ENCODE peak calls at places on chromosomes 7 and 10, in nine cellular contexts. Y is Peyer's patch; Z is thoracic aorta; Q is CD8-positive, alpha-beta memory T cell; T is tibial nerve; U is HCT116; S is Caco-2; X is osteoblast; M is neural progenitor cell. D is an unnamed sample.
A peak's percentile ranks its signal among the peaks of the same experiment; 100 is the strongest.

GRCh38 chr7:127786184-127786583 is 134.2 kb downstream of the SND1 start:
- DNase-seq in Y (no peak), Z (no peak), Q (no peak), T (no peak), U (no peak), S (no peak), X (peak; percentile 75), M (no peak), D (no peak)

GRCh38 chr10:73888514-73888913 is 14.2 kb upstream of the CAMK2G start:
- DNase-seq in Y (no peak), Z (no peak), Q (no peak), T (no peak), U (no peak), S (no peak), X (peak; percentile 69), M (no peak), D (no peak)

GRCh38 chr7:50687096-50687495 is 95.6 kb downstream of the GRB10 start:
- DNase-seq in Y (no peak), Z (no peak), Q (no peak), T (no peak), U (no peak), S (no peak), X (no peak), M (no peak), D (no peak)

GRCh38 chr7:149869867-149870266 is 3.9 kb upstream of the ATP6V0E2 start:
- DNase-seq in Y (peak; percentile 47), Z (no peak), Q (peak; percentile 64), T (no peak), U (no peak), S (no peak), X (peak; percentile 66), M (no peak), D (no peak)

GRCh38 chr10:60950312-60950711 is 6.3 kb upstream of the RHOBTB1 start:
- DNase-seq in Y (no peak), Z (no peak), Q (no peak), T (no peak), U (no peak), S (no peak), X (no peak), M (no peak), D (no peak)

GRCh38 chr7:112174192-112174591 is 32.0 kb downstream of the DOCK4 start:
- DNase-seq in Y (no peak), Z (no peak), Q (no peak), T (no peak), U (no peak), S (no peak), X (no peak), M (no peak), D (no peak)

GRCh38 chr10:76125900-76126299 is 694.5 kb downstream of the LRMDA start:
- DNase-seq in Y (no peak), Z (no peak), Q (no peak), T (no peak), U (no peak), S (no peak), X (no peak), M (no peak), D (no peak)

GRCh38 chr10:94591461-94592205 is 46.0 kb downstream of the HELLS start:
- DNase-seq in Y (no peak), Z (no peak), Q (no peak), T (no peak), U (no peak), S (no peak), X (no peak), M (no peak), D (no peak)

GRCh38 chr10:115918812-115919211 is 354.2 kb downstream of the GFRA1 start:
- DNase-seq in Y (no peak), Z (no peak), Q (no peak), T (no peak), U (no peak), S (no peak), X (peak; percentile 85), M (no peak), D (no peak)

GRCh38 chr7:600149-600814 is 80.6 kb upstream of the PDGFA start:
- DNase-seq in Y (no peak), Z (no peak), Q (peak; percentile 45), T (no peak), U (no peak), S (no peak), X (no peak), M (no peak), D (no peak)
- H3K4me3 ChIP-seq in Y (no peak overlapping the region), Z (peak overlapping the region; percentile 59), Q (no peak overlapping the region), T (no peak overlapping the region), U (no peak overlapping the region), S (no peak overlapping the region), X (no peak overlapping the region), M (no peak overlapping the region), D (no peak overlapping the region)

GRCh38 chr7:107622937-107623336 is 37.7 kb upstream of the SLC26A4 start:
- DNase-seq in Y (no peak), Z (no peak), Q (no peak), T (no peak), U (no peak), S (no peak), X (no peak), M (no peak), D (no peak)
- H3K36me3 ChIP-seq in Y (no peaks in the 10 kb centered on the region), Z (peaks cover 5% of the 10 kb centered on the region), Q (no peaks in the 10 kb centered on the region), T (no peaks in the 10 kb centered on the region), U (no peaks in the 10 kb centered on the region), S (no peaks in the 10 kb centered on the region), X (peaks cover 5% of the 10 kb centered on the region), M (no peaks in the 10 kb centered on the region), D (no peaks in the 10 kb centered on the region)

GRCh38 chr10:49649294-49649693 is 30.2 kb upstream of the C10orf53 start:
- DNase-seq in Y (no peak), Z (no peak), Q (no peak), T (no peak), U (no peak), S (no peak), X (no peak), M (peak; percentile 28), D (peak; percentile 79)
- H3K27me3 ChIP-seq in Y (no peaks in the 10 kb centered on the region), Z (peaks cover 3% of the 10 kb centered on the region), Q (no peaks in the 10 kb centered on the region), T (no peaks in the 10 kb centered on the region), U (peaks cover 5% of the 10 kb centered on the region), S (no peaks in the 10 kb centered on the region), X (peaks cover 15% of the 10 kb centered on the region), M (peaks cover 7% of the 10 kb centered on the region), D (peaks cover 2% of the 10 kb centered on the region)

GRCh38 chr10:77780180-77780579 is 142.6 kb upstream of the KCNMA1 start:
- DNase-seq in Y (no peak), Z (no peak), Q (no peak), T (no peak), U (no peak), S (no peak), X (no peak), M (no peak), D (peak; percentile 8)

GRCh38 chr10:77776487-77776886 is 138.9 kb upstream of the KCNMA1 start:
- DNase-seq in Y (no peak), Z (no peak), Q (no peak), T (no peak), U (no peak), S (no peak), X (peak; percentile 55), M (no peak), D (no peak)

GRCh38 chr10:77782328-77783061 is 144.1 kb downstream of the DLG5 start:
- DNase-seq in Y (no peak), Z (no peak), Q (no peak), T (no peak), U (no peak), S (no peak), X (no peak), M (no peak), D (no peak)

GRCh38 chr10:77784856-77785255 is 141.7 kb downstream of the DLG5 start:
- DNase-seq in Y (no peak), Z (no peak), Q (no peak), T (no peak), U (no peak), S (no peak), X (peak; percentile 97), M (no peak), D (no peak)

GRCh38 chr10:77781451-77782327 is 144.1 kb upstream of the KCNMA1 start:
- DNase-seq in Y (no peak), Z (no peak), Q (no peak), T (no peak), U (no peak), S (no peak), X (no peak), M (no peak), D (no peak)
- H3K4me3 ChIP-seq in Y (no peak overlapping the region), Z (no peak overlapping the region), Q (no peak overlapping the region), T (no peak overlapping the region), U (no peak overlapping the region), S (no peak overlapping the region), X (no peak overlapping the region), M (no peak overlapping the region), D (no peak overlapping the region)

GRCh38 chr10:130175074-130175473 is 38.9 kb downstream of the GLRX3 start:
- DNase-seq in Y (no peak), Z (no peak), Q (no peak), T (no peak), U (no peak), S (no peak), X (no peak), M (no peak), D (no peak)

GRCh38 chr10:130174343-130174742 is 38.2 kb downstream of the GLRX3 start:
- DNase-seq in Y (no peak), Z (no peak), Q (no peak), T (no peak), U (no peak), S (no peak), X (peak; percentile 43), M (no peak), D (no peak)

GRCh38 chr10:130167707-130168106 is 31.5 kb downstream of the GLRX3 start:
- DNase-seq in Y (no peak), Z (no peak), Q (no peak), T (no peak), U (no peak), S (no peak), X (no peak), M (no peak), D (no peak)

GRCh38 chr10:130169136-130169888 is 33.1 kb downstream of the GLRX3 start:
- DNase-seq in Y (no peak), Z (no peak), Q (no peak), T (no peak), U (no peak), S (no peak), X (peak; percentile 63), M (no peak), D (no peak)

DNA sequence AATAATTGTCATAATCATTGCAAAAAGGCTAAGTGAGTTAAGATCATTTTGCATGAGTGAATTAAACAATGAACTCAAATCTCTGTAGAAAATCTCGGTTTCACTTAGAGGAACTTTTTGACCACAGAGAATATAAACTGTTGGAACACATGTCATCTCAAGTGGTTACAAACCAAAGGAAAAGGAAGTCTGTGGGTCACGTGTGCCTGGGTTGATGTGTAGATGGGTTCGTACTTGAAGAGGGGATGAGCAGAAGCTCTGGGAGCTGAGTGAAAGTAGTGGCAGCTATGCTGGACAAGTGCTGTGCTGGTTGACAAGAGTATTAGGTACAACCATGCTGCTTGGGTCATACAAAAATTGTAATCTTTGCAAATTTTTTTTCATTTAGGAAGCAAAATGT is 35.0 kb downstream of the GLRX3 start:
- DNase-seq in Y (peak; percentile 41), Z (no peak), Q (no peak), T (no peak), U (no peak), S (no peak), X (no peak), M (no peak), D (no peak)
- H3K36me3 ChIP-seq in Y (no peaks in the 10 kb centered on the region), Z (peaks cover 19% of the 10 kb centered on the region), Q (peaks cover 31% of the 10 kb centered on the region), T (peaks cover 10% of the 10 kb centered on the region), U (no peaks in the 10 kb centered on the region), S (peaks cover 1% of the 10 kb centered on the region), X (peaks cover 60% of the 10 kb centered on the region), M (peaks cover 7% of the 10 kb centered on the region), D (peaks cover 9% of the 10 kb centered on the region)

D was measured in H7.